ENCODE peak calls at places on chromosomes 11 and 22, in ten cellular contexts. H is right lobe of liver; D is T-cell; F is ELR; O is left lung; A is stimulated activated CD4-positive, alpha-beta T cell treated with anti-CD3 and anti-CD28 coated beads, Interleukin-15, amount 100 ng/mL, for 24 hours; Y is anterior cingulate cortex; R is non-pigmented ciliary epithelial cell; M is T-helper 1 cell; W is head of caudate nucleus. C is an unnamed sample.

GRCh38 chr22:37145415-37146385 is 4.0 kb downstream of the IL2RB start:
- DNase-seq in H (no peak), D (no peak), F (no peak), O (no peak), A (no peak), Y (no peak), R (no peak), M (no peak), W (no peak), C (no peak)

GRCh38 chr22:36424901-36425579 is 37.3 kb upstream of the MYH9 start:
- DNase-seq in H (no peak), D (no peak), F (no peak), O (no peak), A (no peak), Y (no peak), R (no peak), M (no peak), W (no peak), C (no peak)

GRCh38 chr11:108880510-108880909 is 215.6 kb downstream of the DDX10 start:
- DNase-seq in H (no peak), D (no peak), F (no peak), O (no peak), A (no peak), Y (no peak), R (no peak), M (no peak), W (no peak), C (no peak)

GRCh38 chr11:132054822-132055221 is 684.4 kb downstream of the NTM start:
- DNase-seq in H (no peak), D (no peak), F (peak; percentile 93), O (no peak), A (no peak), Y (no peak), R (peak; percentile 98), M (no peak), W (no peak), C (no peak)

GRCh38 chr22:37406836-37407235 is 20.4 kb downstream of the ELFN2 start:
- DNase-seq in H (peak; percentile 94), D (no peak), F (no peak), O (peak; percentile 74), A (no peak), Y (no peak), R (no peak), M (no peak), W (no peak), C (no peak)

GRCh38 chr11:32087602-32088001 is 3.3 kb upstream of the RCN1 start:
- DNase-seq in H (no peak), D (no peak), F (peak; percentile 54), O (no peak), A (no peak), Y (no peak), R (peak; percentile 65), M (no peak), W (no peak), C (no peak)

GRCh38 chr22:37457093-37457893 is 28.9 kb downstream of the MFNG start:
- DNase-seq in H (peak; percentile 81), D (peak; percentile 80), F (peak; percentile 71), O (peak; percentile 78), A (peak; percentile 90), Y (peak; percentile 34), R (no peak), M (peak; percentile 70), W (peak; percentile 76), C (peak; percentile 92)

GRCh38 chr22:49942565-49943404 is 17.8 kb upstream of the PIM3 start:
- DNase-seq in H (no peak), D (no peak), F (no peak), O (no peak), A (no peak), Y (no peak), R (no peak), M (no peak), W (no peak), C (no peak)

GRCh38 chr22:17942721-17943120 is 81.6 kb downstream of the MICAL3 start:
- DNase-seq in H (no peak), D (no peak), F (no peak), O (no peak), A (no peak), Y (no peak), R (no peak), M (no peak), W (no peak), C (no peak)

GRCh38 chr11:82988936-82989627 is 82.6 kb downstream of the RAB30 start:
- DNase-seq in H (no peak), D (no peak), F (no peak), O (no peak), A (no peak), Y (peak; percentile 79), R (no peak), M (no peak), W (peak; percentile 68), C (no peak)

GRCh38 chr11:95345243-95345642 is 114.2 kb upstream of the SESN3 start:
- DNase-seq in H (no peak), D (no peak), F (no peak), O (no peak), A (no peak), Y (no peak), R (no peak), M (no peak), W (no peak), C (no peak)

GRCh38 chr11:126631399-126631798 is 275.9 kb downstream of the ST3GAL4 start:
- DNase-seq in H (no peak), D (no peak), F (no peak), O (no peak), A (no peak), Y (no peak), R (no peak), M (no peak), W (no peak), C (no peak)

GRCh38 chr11:34044664-34045485 is 6.7 kb upstream of the CAPRIN1 start:
- DNase-seq in H (no peak), D (no peak), F (peak; percentile 93), O (peak; percentile 59), A (peak; percentile 52), Y (no peak), R (peak; percentile 83), M (peak; percentile 49), W (no peak), C (no peak)

GRCh38 chr11:13055200-13055599 is 46.1 kb downstream of the RASSF10 start:
- DNase-seq in H (no peak), D (no peak), F (no peak), O (no peak), A (peak; percentile 25), Y (no peak), R (no peak), M (peak; percentile 3), W (no peak), C (no peak)

GRCh38 chr22:41613456-41613855 is 7.4 kb downstream of the DESI1 start:
- DNase-seq in H (peak; percentile 79), D (no peak), F (no peak), O (no peak), A (no peak), Y (no peak), R (no peak), M (no peak), W (no peak), C (no peak)

GRCh38 chr11:12786891-12787290 is 112.7 kb downstream of the TEAD1 start:
- DNase-seq in H (no peak), D (no peak), F (no peak), O (no peak), A (no peak), Y (no peak), R (no peak), M (no peak), W (no peak), C (no peak)

GRCh38 chr11:122793500-122793899 is 44.8 kb upstream of the CRTAM start:
- DNase-seq in H (no peak), D (no peak), F (no peak), O (no peak), A (no peak), Y (no peak), R (no peak), M (no peak), W (no peak), C (no peak)

GRCh38 chr11:7597620-7598019 is 75.7 kb downstream of the CYB5R2 start:
- DNase-seq in H (no peak), D (no peak), F (no peak), O (peak; percentile 68), A (no peak), Y (no peak), R (no peak), M (no peak), W (no peak), C (no peak)

GRCh38 chr11:126915430-126915829 is 85.1 kb downstream of the KIRREL3 start:
- DNase-seq in H (no peak), D (no peak), F (no peak), O (no peak), A (no peak), Y (no peak), R (no peak), M (no peak), W (no peak), C (no peak)